ENCODE peak calls at places on chromosome 16, in five cellular contexts. E is esophagus squamous epithelium, U is hepatocyte, C is K562, Q is stomach. P is an unnamed sample. For H3K4me1, the result is how much of the 10 kb centered on the place peaks cover.

GRCh38 chr16:75238132-75238852 is 13.1 kb downstream of the BCAR1 start:
- DNase-seq in Q (peak), C (no peak), U (peak), E (no peak), P (peak)

GRCh38 chr16:457732-458400 is 32.4 kb downstream of the RAB11FIP3 start:
- DNase-seq in E (no peak), U (peak), Q (no peak), C (no peak), P (no peak)

GRCh38 chr16:10885246-10885645 is 8.2 kb downstream of the CIITA start:
- DNase-seq in Q (no peak), E (no peak), U (no peak), C (no peak), P (no peak)

GRCh38 chr16:11636172-11636721 is 32.0 kb upstream of the SNN start:
- DNase-seq in C (no peak), E (no peak), Q (peak), U (peak), P (peak)

GRCh38 chr16:15775209-15775608 is 81.6 kb downstream of the MYH11 start:
- DNase-seq in E (no peak), C (no peak), Q (no peak), U (no peak), P (no peak)

GRCh38 chr16:11049396-11050059 is 105.2 kb downstream of the CLEC16A start:
- DNase-seq in Q (no peak), U (no peak), E (no peak), C (no peak), P (no peak)

GRCh38 chr16:8391219-8391757 is 199.0 kb downstream of the TMEM114 start:
- DNase-seq in U (peak), C (no peak), Q (no peak), E (no peak), P (no peak)

GRCh38 chr16:65744401-65744800 is 622.1 kb upstream of the CDH5 start:
- DNase-seq in C (no peak), U (no peak), Q (no peak), E (no peak), P (no peak)

GRCh38 chr16:89446136-89446974 is 44.0 kb downstream of the ANKRD11 start:
- DNase-seq in E (no peak), Q (no peak), U (no peak), C (no peak), P (no peak)

GRCh38 chr16:17304814-17305169 is 166.0 kb downstream of the XYLT1 start:
- DNase-seq in C (no peak), U (no peak), Q (no peak), E (no peak), P (peak)

GRCh38 chr16:69253796-69254426 is 57.2 kb upstream of the VPS4A start:
- DNase-seq in C (no peak), E (no peak), U (peak), Q (no peak), P (no peak)

GRCh38 chr16:49557070-49557446 is 183.5 kb downstream of the C16orf78 start:
- DNase-seq in U (peak), E (no peak), C (no peak), Q (no peak), P (no peak)

GRCh38 chr16:86948046-86948445 is 369.1 kb downstream of the C16orf95 start:
- DNase-seq in E (no peak), C (no peak), Q (no peak), U (no peak), P (no peak)

GRCh38 chr16:12087901-12088364 is 111.4 kb downstream of the SNX29 start:
- DNase-seq in E (no peak), C (no peak), U (no peak), Q (peak), P (peak)

GRCh38 chr16:14121135-14121534 is 50.0 kb downstream of the MRTFB start:
- DNase-seq in U (no peak), C (no peak), Q (no peak), E (no peak), P (no peak)

GRCh38 chr16:561413-561794 is 1.2 kb downstream of the PRR35 start:
- DNase-seq in U (no peak), C (no peak), E (no peak), Q (no peak), P (no peak)

GRCh38 chr16:16025214-16025968 is 76.0 kb downstream of the ABCC1 start:
- DNase-seq in E (no peak), U (no peak), C (peak), Q (no peak), P (no peak)

GRCh38 chr16:66399930-66400329 is 27.2 kb upstream of the BEAN1 start:
- DNase-seq in E (no peak), Q (no peak), U (no peak), C (no peak), P (no peak)

GRCh38 chr16:35431829-35432663 is 1972.6 kb downstream of the TP53TG3F start:
- DNase-seq in U (no peak), C (peak), E (no peak), Q (no peak), P (no peak)

GRCh38 chr16:85326794-85327181 is 214.5 kb upstream of the CIBAR2 start:
- DNase-seq in C (no peak), Q (no peak), U (no peak), E (no peak), P (no peak)

GRCh38 chr16:85329059-85329812 is 217.0 kb upstream of the CIBAR2 start:
- DNase-seq in C (no peak), E (no peak), U (peak), Q (peak), P (peak)

GRCh38 chr16:85326113-85326793 is 214.0 kb upstream of the CIBAR2 start:
- DNase-seq in C (no peak), Q (no peak), U (no peak), E (no peak), P (no peak)

GRCh38 chr16:85328665-85329058 is 216.4 kb upstream of the CIBAR2 start:
- DNase-seq in U (no peak), C (peak), E (no peak), Q (no peak), P (no peak)

GRCh38 chr16:85327731-85328664 is 215.7 kb upstream of the CIBAR2 start:
- DNase-seq in C (peak), Q (no peak), U (peak), E (no peak), P (no peak)
- H3K4me1 ChIP-seq in C (half or more), Q (under half), U (under half), E (under half), P (under half)

GRCh38 chr16:60031751-60032150 is 1297.6 kb upstream of the GOT2 start:
- DNase-seq in U (no peak), E (no peak), C (no peak), Q (no peak), P (no peak)
- H3K4me1 ChIP-seq in U (under half), E (under half), C (under half), Q (under half), P (under half)

GRCh38 chr16:67460961-67461360 is 20.0 kb downstream of the ATP6V0D1 start:
- DNase-seq in E (no peak), C (no peak), U (no peak), Q (no peak), P (no peak)

GRCh38 chr16:67460168-67460567 is 20.8 kb downstream of the ATP6V0D1 start:
- DNase-seq in C (peak), Q (no peak), E (no peak), U (no peak), P (no peak)

GRCh38 chr16:67463059-67463458 is 17.9 kb downstream of the ATP6V0D1 start:
- DNase-seq in Q (no peak), E (no peak), C (no peak), U (no peak), P (peak)

GRCh38 chr16:67462279-67462655 is 18.7 kb downstream of the ATP6V0D1 start:
- DNase-seq in Q (no peak), U (no peak), C (no peak), E (no peak), P (no peak)

GRCh38 chr16:67461600-67462278 is 19.2 kb downstream of the ATP6V0D1 start:
- DNase-seq in Q (peak), C (no peak), E (no peak), U (peak), P (peak)
- H3K4me1 ChIP-seq in Q (half or more), C (under half), E (half or more), U (under half), P (half or more)

DNA sequence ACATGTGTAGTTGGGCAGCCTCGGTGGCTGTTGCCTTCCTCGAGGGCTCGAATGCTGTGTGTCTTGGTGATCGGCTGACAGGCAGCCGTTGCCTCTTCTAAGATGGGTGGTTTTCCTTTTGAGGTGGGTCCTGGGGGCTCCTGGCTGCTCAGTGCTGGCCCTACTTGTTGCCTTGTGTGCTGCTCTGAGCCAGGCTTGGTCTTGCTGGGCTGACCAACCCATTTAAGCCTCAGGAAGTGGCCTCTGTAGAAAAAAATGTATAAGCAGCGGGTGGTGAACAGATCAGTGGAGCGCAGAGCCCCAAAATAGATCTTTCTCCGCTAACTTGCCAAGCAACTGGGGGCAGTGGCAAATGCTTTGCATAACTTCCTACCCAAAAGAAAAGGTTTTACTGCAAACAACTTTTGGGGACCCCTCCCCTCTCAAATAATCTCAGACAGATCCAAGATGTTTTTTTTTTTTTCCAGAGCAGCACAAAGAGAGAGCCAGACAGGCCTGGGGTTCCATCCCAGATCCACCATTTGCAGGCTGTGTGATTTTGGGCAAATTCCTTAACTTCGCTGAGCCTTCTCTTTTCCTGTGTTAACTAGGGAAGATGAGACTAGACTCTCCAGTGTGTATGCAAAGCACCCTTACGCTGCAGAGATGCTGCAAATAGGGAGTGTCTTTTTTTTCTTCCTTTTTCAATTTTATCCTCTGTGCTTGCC is 42.5 kb downstream of the PLCG2 start:
- DNase-seq in E (no peak), U (no peak), Q (no peak), C (no peak), P (peak)
- H3K4me1 ChIP-seq in E (under half), U (under half), Q (under half), C (under half), P (under half)

P was measured in transverse colon.